ENCODE peak calls at places on chromosomes 7 and 10, in eight cellular contexts. U is heart left ventricle, V is HFFc6, X is GM13976, J is Panc1, G is RWPE2, Y is dorsolateral prefrontal cortex, Z is A549. W is an unnamed sample.

GRCh38 chr7:86814980-86815379 is 171.3 kb downstream of the GRM3 start:
- DNase-seq in U (no peak), V (no peak), X (no peak), J (peak), G (no peak), Y (no peak), Z (peak), W (peak)

GRCh38 chr10:46301056-46301645 is 14.4 kb downstream of the ANTXRL start:
- DNase-seq in U (no peak), V (no peak), X (no peak), J (no peak), G (no peak), Y (no peak), Z (no peak), W (no peak)

GRCh38 chr10:128047991-128048826 is 78.0 kb downstream of the MKI67 start:
- DNase-seq in U (peak), V (no peak), X (no peak), J (no peak), G (no peak), Y (peak), Z (no peak), W (peak)

GRCh38 chr10:3926675-3927525 is 141.9 kb upstream of the KLF6 start:
- DNase-seq in U (no peak), V (no peak), X (no peak), J (no peak), G (no peak), Y (no peak), Z (no peak), W (no peak)

GRCh38 chr10:55024718-55025117 is 223.7 kb upstream of the PCDH15 start:
- DNase-seq in U (peak), V (no peak), X (no peak), J (no peak), G (no peak), Y (no peak), Z (no peak), W (no peak)

GRCh38 chr10:87094373-87095240 is at the start of the genes GLUD1 and SHLD2:
- DNase-seq in U (peak), V (peak), X (peak), J (no peak), G (peak), Y (peak), Z (peak), W (peak)

GRCh38 chr7:106611911-106612310 is 49.0 kb downstream of the CCDC71L start:
- DNase-seq in U (no peak), V (peak), X (no peak), J (no peak), G (no peak), Y (no peak), Z (no peak), W (no peak)

GRCh38 chr7:131692131-131692960 is 135.9 kb upstream of the PODXL start:
- DNase-seq in U (peak), V (no peak), X (peak), J (peak), G (no peak), Y (peak), Z (peak), W (peak)

GRCh38 chr10:49643296-49644034 is 29.6 kb downstream of the CHAT start:
- DNase-seq in U (no peak), V (no peak), X (no peak), J (no peak), G (peak), Y (no peak), Z (no peak), W (no peak)

GRCh38 chr7:37206192-37206591 is 242.5 kb downstream of the ELMO1 start:
- DNase-seq in U (no peak), V (no peak), X (no peak), J (no peak), G (no peak), Y (no peak), Z (no peak), W (no peak)

GRCh38 chr7:37212051-37212450 is 236.6 kb downstream of the ELMO1 start:
- DNase-seq in U (no peak), V (no peak), X (no peak), J (no peak), G (no peak), Y (no peak), Z (no peak), W (no peak)

GRCh38 chr7:37205451-37205850 is 243.2 kb downstream of the ELMO1 start:
- DNase-seq in U (no peak), V (no peak), X (no peak), J (no peak), G (no peak), Y (no peak), Z (no peak), W (no peak)

GRCh38 chr7:37211097-37211496 is 237.6 kb downstream of the ELMO1 start:
- DNase-seq in U (peak), V (peak), X (no peak), J (no peak), G (no peak), Y (no peak), Z (no peak), W (no peak)

GRCh38 chr7:37208528-37208927 is 240.1 kb downstream of the ELMO1 start:
- DNase-seq in U (peak), V (peak), X (peak), J (peak), G (no peak), Y (peak), Z (peak), W (peak)
- TF ChIP-seq CTCF in U (peak), V (peak), X (peak), J (peak), G (peak), Y (peak), Z (peak), W (peak)

GRCh38 chr10:81920213-81920829 is 45.3 kb downstream of the NRG3 start:
- DNase-seq in U (no peak), V (no peak), X (peak), J (no peak), G (no peak), Y (no peak), Z (no peak), W (peak)
- TF ChIP-seq CTCF in U (no peak), V (peak), X (peak), J (peak), G (peak), Y (no peak), Z (no peak), W (peak)

DNA sequence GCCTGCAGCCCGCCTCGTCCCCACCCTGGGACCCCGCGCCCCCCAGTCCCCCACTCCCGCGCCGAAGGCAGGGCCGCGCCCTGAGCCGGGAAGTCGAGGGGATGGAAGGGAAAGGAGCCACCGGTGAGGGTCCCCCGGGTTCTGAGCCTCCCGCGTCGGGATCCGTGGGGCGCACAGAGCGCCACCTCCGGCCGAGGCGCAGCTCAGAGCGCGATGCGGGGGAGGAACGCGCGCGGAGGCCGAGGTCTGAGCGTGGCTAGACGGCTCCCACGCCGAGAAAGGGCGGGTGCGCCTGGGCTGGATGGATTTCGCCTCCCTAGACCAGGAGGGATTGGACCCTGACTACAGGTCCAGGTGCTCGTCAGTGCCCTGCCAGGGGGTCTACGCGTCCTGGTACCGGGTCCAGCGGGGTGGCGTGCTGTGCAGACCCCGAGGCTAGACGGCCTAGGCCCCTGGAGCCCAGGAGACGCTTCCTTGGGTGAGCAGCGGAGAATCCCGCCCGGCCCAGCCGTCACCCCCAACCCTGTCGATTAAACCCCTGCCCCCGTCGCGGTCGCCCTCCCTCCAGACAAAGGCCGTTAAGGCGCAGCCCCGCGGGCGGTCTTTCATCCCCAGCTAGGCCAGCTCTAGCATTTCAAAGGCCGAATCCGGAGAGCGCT is 986 bp upstream of the PDGFA start:
- DNase-seq in U (no peak), V (no peak), X (no peak), J (no peak), G (no peak), Y (peak), Z (no peak), W (no peak)
- TF ChIP-seq CTCF in U (no peak), V (peak), X (peak), J (peak), G (no peak), Y (no peak), Z (peak), W (peak)

GRCh38 chr10:68348265-68348741 is 15.6 kb upstream of the PBLD start:
- DNase-seq in U (no peak), V (peak), X (peak), J (peak), G (no peak), Y (no peak), Z (peak), W (peak)
- TF ChIP-seq CTCF in U (peak), V (peak), X (peak), J (peak), G (peak), Y (peak), Z (peak), W (peak)

GRCh38 chr7:84675633-84676034 is 481.0 kb upstream of the SEMA3A start:
- DNase-seq in U (no peak), V (no peak), X (no peak), J (no peak), G (peak), Y (no peak), Z (no peak), W (peak)

GRCh38 chr7:84674236-84674913 is 479.8 kb upstream of the SEMA3A start:
- DNase-seq in U (no peak), V (peak), X (no peak), J (no peak), G (no peak), Y (no peak), Z (no peak), W (no peak)

GRCh38 chr7:84678841-84679240 is 484.3 kb upstream of the SEMA3A start:
- DNase-seq in U (no peak), V (no peak), X (no peak), J (no peak), G (no peak), Y (no peak), Z (no peak), W (no peak)

GRCh38 chr7:84682543-84682942 is 488.0 kb upstream of the SEMA3A start:
- DNase-seq in U (no peak), V (no peak), X (no peak), J (no peak), G (no peak), Y (no peak), Z (no peak), W (no peak)

GRCh38 chr7:84677386-84677785 is 482.8 kb upstream of the SEMA3A start:
- DNase-seq in U (no peak), V (no peak), X (no peak), J (no peak), G (no peak), Y (no peak), Z (no peak), W (no peak)
- TF ChIP-seq CTCF in U (no peak), V (no peak), X (no peak), J (no peak), G (no peak), Y (no peak), Z (no peak), W (no peak)

GRCh38 chr7:24384362-24385030 is 100.5 kb downstream of the NPY start:
- DNase-seq in U (no peak), V (no peak), X (no peak), J (no peak), G (no peak), Y (no peak), Z (no peak), W (peak)

GRCh38 chr7:24378871-24379608 is 95.0 kb downstream of the NPY start:
- DNase-seq in U (no peak), V (peak), X (no peak), J (no peak), G (peak), Y (no peak), Z (peak), W (no peak)

GRCh38 chr7:24383055-24383454 is 99.1 kb downstream of the NPY start:
- DNase-seq in U (no peak), V (no peak), X (no peak), J (no peak), G (no peak), Y (no peak), Z (no peak), W (no peak)

GRCh38 chr7:24381919-24382505 is 98.0 kb downstream of the NPY start:
- DNase-seq in U (no peak), V (peak), X (peak), J (peak), G (no peak), Y (no peak), Z (peak), W (peak)
- TF ChIP-seq CTCF in U (no peak), V (peak), X (peak), J (peak), G (peak), Y (no peak), Z (peak), W (peak)

GRCh38 chr10:11482306-11482705 is 129.1 kb downstream of the USP6NL start:
- DNase-seq in U (no peak), V (no peak), X (no peak), J (no peak), G (no peak), Y (no peak), Z (no peak), W (no peak)
- TF ChIP-seq CTCF in U (no peak), V (peak), X (no peak), J (no peak), G (no peak), Y (no peak), Z (no peak), W (no peak)

DNA sequence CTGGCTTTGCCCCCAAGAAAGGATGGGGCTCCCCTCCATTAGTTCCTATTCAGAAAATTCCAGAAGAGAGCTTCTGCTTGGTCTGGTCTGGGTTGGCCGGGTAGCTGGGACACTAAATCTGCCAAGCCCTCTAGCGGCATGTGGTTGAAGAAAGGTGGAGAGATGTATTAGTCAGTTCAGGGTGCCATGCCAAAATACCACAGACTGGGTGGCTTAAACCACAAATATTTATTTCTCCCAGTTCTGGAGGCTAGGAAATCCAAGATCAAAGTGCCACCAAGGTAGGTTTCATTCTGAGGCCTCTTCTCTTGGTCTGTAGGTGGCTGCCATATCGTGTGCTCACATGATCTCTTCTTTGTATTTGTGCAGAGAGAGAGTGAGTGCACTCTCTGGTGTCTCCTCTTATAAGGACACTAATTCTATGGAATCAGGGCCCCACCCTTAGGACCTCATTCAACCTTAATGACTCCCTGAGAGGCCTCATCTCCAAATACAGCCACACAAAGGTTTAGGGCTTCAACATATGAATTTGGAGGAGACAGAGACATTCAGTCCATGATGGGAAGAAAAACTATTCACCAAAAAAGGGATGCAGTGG is 38.7 kb upstream of the MTPAP start:
- DNase-seq in U (no peak), V (peak), X (no peak), J (no peak), G (no peak), Y (no peak), Z (peak), W (no peak)
- TF ChIP-seq CTCF in U (no peak), V (peak), X (no peak), J (peak), G (peak), Y (no peak), Z (no peak), W (no peak)

DNA sequence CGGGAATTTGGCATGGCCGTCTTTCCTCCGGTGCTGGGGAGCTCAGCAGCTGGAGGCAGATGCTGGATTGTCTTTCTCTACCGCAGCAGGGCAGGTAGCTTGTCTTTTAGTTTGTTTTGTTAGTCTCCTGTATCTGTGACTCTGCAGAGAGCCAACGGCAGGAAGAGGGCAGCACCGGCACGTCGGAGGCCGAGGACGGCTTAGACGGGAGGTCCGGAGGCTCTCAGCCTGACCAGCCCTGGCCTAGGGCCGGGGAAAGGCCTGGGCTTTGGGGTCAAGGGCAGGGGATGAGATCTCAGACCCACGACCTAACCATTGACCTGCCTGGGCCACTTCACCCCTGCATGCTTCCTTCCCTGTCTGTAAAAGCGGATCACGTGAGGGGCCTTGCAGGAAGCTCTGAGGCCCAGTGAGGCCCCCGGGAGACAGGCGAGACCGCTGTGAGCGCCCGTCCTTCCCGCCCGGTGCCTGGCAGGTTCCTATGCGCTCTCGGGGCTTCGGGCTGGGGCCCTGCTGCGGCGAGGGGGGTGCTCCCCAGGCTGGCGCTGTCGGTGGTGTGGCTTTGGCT is 72.7 kb downstream of the LHPP start:
- DNase-seq in U (no peak), V (no peak), X (peak), J (no peak), G (no peak), Y (no peak), Z (no peak), W (peak)
- TF ChIP-seq CTCF in U (peak), V (peak), X (no peak), J (peak), G (no peak), Y (peak), Z (no peak), W (peak)

W was measured in GM13977.